ENCODE peak calls at places on chromosomes 5 and 9, in ten cellular contexts. L is upper lobe of left lung, F is cardiac muscle cell, W is GM23338, Q is A549, S is HL-60, T is stomach, G is WERI-Rb-1, M is tibial artery, E is ascending aorta. U is an unnamed sample.

GRCh38 chr9:127175764-127176163 is 53.3 kb upstream of the ANGPTL2 start:
- DNase-seq in L (no peak), W (no peak), T (peak; percentile 14), M (peak; percentile 65), F (no peak), G (no peak), E (peak; percentile 60), Q (no peak), S (no peak), U (peak; percentile 7)

GRCh38 chr5:56414056-56414455 is 180.9 kb upstream of the ANKRD55 start:
- DNase-seq in Q (no peak), T (no peak), M (no peak), E (no peak), S (peak; percentile 37), F (peak; percentile 18), G (no peak), L (no peak), W (no peak), U (no peak)

GRCh38 chr5:132873119-132873929 is at the start of gene LEAP2:
- DNase-seq in G (no peak), S (no peak), F (peak; percentile 32), Q (no peak), L (no peak), E (no peak), M (no peak), T (peak; percentile 39), W (no peak), U (no peak)

GRCh38 chr9:120710110-120710981 is 3.9 kb downstream of the MEGF9 start:
- DNase-seq in G (no peak), Q (peak; percentile 76), S (no peak), W (peak; percentile 23), M (no peak), E (no peak), F (peak; percentile 29), L (no peak), T (no peak), U (no peak)

GRCh38 chr9:136244116-136244775 is 1.4 kb downstream of the QSOX2 start:
- DNase-seq in W (no peak), F (no peak), T (no peak), S (no peak), E (no peak), M (no peak), L (no peak), Q (no peak), G (no peak), U (no peak)

GRCh38 chr5:149561848-149562247 is 10.6 kb upstream of the CSNK1A1 start:
- DNase-seq in G (no peak), L (no peak), T (no peak), E (no peak), F (peak; percentile 95), W (peak; percentile 80), Q (peak; percentile 75), M (no peak), S (no peak), U (no peak)

GRCh38 chr5:55324815-55325418 is 17.1 kb downstream of the MTREX start:
- DNase-seq in M (no peak), S (no peak), G (no peak), T (no peak), W (peak; percentile 32), L (no peak), Q (peak; percentile 46), E (no peak), F (peak; percentile 75), U (no peak)

GRCh38 chr5:147095740-147096139 is 139.1 kb upstream of the STK32A start:
- DNase-seq in F (no peak), T (no peak), M (no peak), G (no peak), Q (no peak), E (no peak), S (no peak), L (no peak), W (no peak), U (no peak)

GRCh38 chr5:135213034-135213386 is 179.0 kb upstream of the PITX1 start:
- DNase-seq in T (no peak), F (no peak), L (no peak), E (no peak), M (no peak), S (no peak), Q (no peak), W (no peak), G (peak; percentile 63), U (no peak)

GRCh38 chr5:137622850-137623249 is 113.0 kb downstream of the KLHL3 start:
- DNase-seq in E (peak; percentile 94), F (peak; percentile 43), S (peak; percentile 72), T (peak; percentile 86), M (peak; percentile 91), W (no peak), G (no peak), Q (no peak), L (peak; percentile 90), U (peak; percentile 80)

GRCh38 chr5:42858709-42859108 is 47.0 kb upstream of the SELENOP start:
- DNase-seq in G (no peak), Q (no peak), E (no peak), M (no peak), W (peak; percentile 54), L (no peak), F (no peak), T (no peak), S (no peak), U (no peak)

GRCh38 chr5:113761594-113761993 is 248.1 kb downstream of the YTHDC2 start:
- DNase-seq in G (no peak), M (no peak), S (no peak), F (no peak), E (no peak), L (no peak), W (no peak), Q (no peak), T (no peak), U (no peak)

GRCh38 chr5:38455797-38456330 is 100.6 kb downstream of the LIFR start:
- DNase-seq in F (no peak), L (no peak), W (no peak), T (no peak), G (no peak), Q (no peak), S (no peak), M (no peak), E (no peak), U (no peak)

GRCh38 chr9:92151691-92152393 is 36.6 kb upstream of the SPTLC1 start:
- DNase-seq in G (no peak), W (no peak), Q (no peak), F (peak; percentile 44), S (no peak), E (no peak), T (no peak), L (peak; percentile 34), M (no peak), U (no peak)

GRCh38 chr9:88646539-88646938 is 111.6 kb downstream of the NXNL2 start:
- DNase-seq in M (no peak), G (no peak), W (no peak), F (no peak), Q (no peak), T (no peak), E (no peak), L (no peak), S (no peak), U (no peak)

DNA sequence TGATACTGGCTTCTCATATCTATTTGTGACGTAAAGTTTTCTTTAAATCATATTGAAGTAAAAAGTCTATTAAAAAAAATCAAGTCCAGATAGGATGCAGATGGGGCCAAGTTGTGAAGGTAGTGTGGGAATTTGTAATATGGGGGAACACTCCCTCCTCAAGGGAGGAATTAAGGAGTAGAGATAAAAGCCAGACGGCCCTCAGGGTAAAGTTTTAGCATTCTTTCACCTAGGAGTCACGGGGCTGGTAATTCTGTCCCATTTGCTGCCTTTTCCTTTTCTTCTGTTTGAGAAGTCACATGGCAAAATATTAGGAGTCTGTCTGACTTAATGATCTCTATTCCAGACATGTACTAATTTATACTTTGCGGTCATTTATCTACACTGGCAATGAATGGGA is 61.8 kb downstream of the SNX24 start:
- DNase-seq in W (peak; percentile 49), T (no peak), L (no peak), Q (peak; percentile 35), E (no peak), F (peak; percentile 69), G (no peak), S (no peak), M (no peak), U (no peak)
- H3K4me3 ChIP-seq in W (no peak overlapping the region), T (no peak overlapping the region), L (no peak overlapping the region), Q (no peak overlapping the region), E (no peak overlapping the region), F (no peak overlapping the region), G (no peak overlapping the region), S (no peak overlapping the region), M (no peak overlapping the region), U (no peak overlapping the region)

GRCh38 chr9:70257512-70257911 is 1.3 kb upstream of the SMC5 start:
- DNase-seq in F (no peak), L (no peak), S (no peak), M (no peak), T (no peak), G (no peak), Q (no peak), W (no peak), E (no peak), U (no peak)

GRCh38 chr9:70259512-70259802 is 679 bp downstream of the SMC5 start:
- DNase-seq in S (no peak), Q (no peak), G (no peak), W (peak; percentile 61), T (no peak), L (no peak), M (no peak), F (no peak), E (no peak), U (no peak)

GRCh38 chr9:70257991-70258691 is 637 bp upstream of the SMC5 start:
- DNase-seq in M (no peak), F (peak; percentile 60), T (peak; percentile 80), S (no peak), Q (no peak), L (peak; percentile 85), W (peak; percentile 70), E (no peak), G (peak; percentile 59), U (no peak)

GRCh38 chr9:70260007-70260443 is 1.2 kb downstream of the SMC5 start:
- DNase-seq in W (no peak), F (no peak), T (no peak), S (no peak), E (no peak), L (no peak), Q (no peak), M (no peak), G (no peak), U (no peak)

GRCh38 chr9:70258692-70259511 is at the start of gene SMC5:
- DNase-seq in W (peak; percentile 83), Q (peak; percentile 74), E (peak; percentile 96), F (peak; percentile 95), T (peak; percentile 91), L (peak; percentile 86), M (peak; percentile 95), S (peak; percentile 80), G (peak; percentile 90), U (peak; percentile 96)
- TF ChIP-seq CTCF in W (no peak), Q (no peak), E (no peak), F (no peak), T (no peak), L (no peak), M (no peak), S (no peak), G (no peak), U (no peak)

GRCh38 chr5:53055359-53055758 is 54.2 kb downstream of the MOCS2 start:
- DNase-seq in G (no peak), L (no peak), S (no peak), E (no peak), F (no peak), Q (no peak), M (no peak), T (no peak), W (no peak), U (no peak)
- H3K27ac ChIP-seq in G (no peak overlapping the region), L (no peak overlapping the region), S (no peak overlapping the region), E (no peak overlapping the region), F (no peak overlapping the region), Q (no peak overlapping the region), M (no peak overlapping the region), T (no peak overlapping the region), W (no peak overlapping the region), U (no peak overlapping the region)

GRCh38 chr5:150670961-150671337 is 9.9 kb downstream of the MYOZ3 start:
- DNase-seq in L (no peak), S (no peak), G (no peak), W (no peak), F (peak; percentile 12), T (no peak), E (no peak), Q (no peak), M (no peak), U (no peak)
- H3K4me3 ChIP-seq in L (no peak overlapping the region), S (no peak overlapping the region), G (no peak overlapping the region), W (peak overlapping the region; percentile 77), F (peak overlapping the region; percentile 56), T (no peak overlapping the region), E (no peak overlapping the region), Q (no peak overlapping the region), M (no peak overlapping the region), U (peak overlapping the region; percentile 70)